ENCODE peak calls at places on chromosomes 12 and 14, in ten cellular contexts. One of them, this sample, is unnamed.

GRCh38 chr12:108768591-108769500 is 37.5 kb upstream of the CORO1C start:
- DNase-seq in GOT3: no peak
- DNase-seq in posterior cingulate gyrus: no peak
- DNase-seq in NCI-H2081: no peak
- DNase-seq in nucleus accumbens: no peak
- DNase-seq in stimulated activated CD8-positive, alpha-beta memory T cell treated with anti-CD3 and anti-CD28 coated beads, Interleukin-15, amount 100 ng/mL, for 24 hours: no peak
- DNase-seq in HT1080: no peak
- DNase-seq in AG20443: peak; percentile 34
- DNase-seq in GF-D8: no peak
- DNase-seq in HuH-7: peak; percentile 74
- DNase-seq in this sample: no peak

GRCh38 chr12:109393437-109394345 is 46.0 kb downstream of the MYO1H start:
- DNase-seq in GOT3: no peak
- DNase-seq in posterior cingulate gyrus: no peak
- DNase-seq in NCI-H2081: peak; percentile 55
- DNase-seq in nucleus accumbens: peak; percentile 17
- DNase-seq in stimulated activated CD8-positive, alpha-beta memory T cell treated with anti-CD3 and anti-CD28 coated beads, Interleukin-15, amount 100 ng/mL, for 24 hours: no peak
- DNase-seq in HT1080: peak; percentile 36
- DNase-seq in AG20443: peak; percentile 88
- DNase-seq in GF-D8: no peak
- DNase-seq in HuH-7: peak; percentile 65
- DNase-seq in this sample: peak; percentile 43

GRCh38 chr14:105909046-105909827 is 382.9 kb downstream of the TMEM121 start:
- DNase-seq in GOT3: no peak
- DNase-seq in posterior cingulate gyrus: no peak
- DNase-seq in NCI-H2081: no peak
- DNase-seq in nucleus accumbens: no peak
- DNase-seq in stimulated activated CD8-positive, alpha-beta memory T cell treated with anti-CD3 and anti-CD28 coated beads, Interleukin-15, amount 100 ng/mL, for 24 hours: no peak
- DNase-seq in HT1080: no peak
- DNase-seq in AG20443: no peak
- DNase-seq in GF-D8: no peak
- DNase-seq in HuH-7: no peak
- DNase-seq in this sample: no peak

GRCh38 chr12:12543959-12544358 is 18.7 kb downstream of the DUSP16 start:
- DNase-seq in GOT3: no peak
- DNase-seq in posterior cingulate gyrus: no peak
- DNase-seq in NCI-H2081: no peak
- DNase-seq in nucleus accumbens: no peak
- DNase-seq in stimulated activated CD8-positive, alpha-beta memory T cell treated with anti-CD3 and anti-CD28 coated beads, Interleukin-15, amount 100 ng/mL, for 24 hours: no peak
- DNase-seq in HT1080: no peak
- DNase-seq in AG20443: no peak
- DNase-seq in GF-D8: no peak
- DNase-seq in HuH-7: no peak
- DNase-seq in this sample: no peak

GRCh38 chr12:59030415-59030814 is 110.1 kb upstream of the LRIG3 start:
- DNase-seq in GOT3: no peak
- DNase-seq in posterior cingulate gyrus: no peak
- DNase-seq in NCI-H2081: peak; percentile 26
- DNase-seq in nucleus accumbens: no peak
- DNase-seq in stimulated activated CD8-positive, alpha-beta memory T cell treated with anti-CD3 and anti-CD28 coated beads, Interleukin-15, amount 100 ng/mL, for 24 hours: no peak
- DNase-seq in HT1080: no peak
- DNase-seq in AG20443: no peak
- DNase-seq in GF-D8: no peak
- DNase-seq in HuH-7: no peak
- DNase-seq in this sample: no peak

GRCh38 chr12:102484732-102485069 is 4.3 kb upstream of the IGF1 start:
- DNase-seq in GOT3: no peak
- DNase-seq in posterior cingulate gyrus: no peak
- DNase-seq in NCI-H2081: no peak
- DNase-seq in nucleus accumbens: no peak
- DNase-seq in stimulated activated CD8-positive, alpha-beta memory T cell treated with anti-CD3 and anti-CD28 coated beads, Interleukin-15, amount 100 ng/mL, for 24 hours: no peak
- DNase-seq in HT1080: no peak
- DNase-seq in AG20443: no peak
- DNase-seq in GF-D8: no peak
- DNase-seq in HuH-7: no peak
- DNase-seq in this sample: no peak

GRCh38 chr12:46473634-46474201 is 101.1 kb upstream of the SLC38A2 start:
- DNase-seq in GOT3: no peak
- DNase-seq in posterior cingulate gyrus: no peak
- DNase-seq in NCI-H2081: peak; percentile 72
- DNase-seq in nucleus accumbens: peak; percentile 0
- DNase-seq in stimulated activated CD8-positive, alpha-beta memory T cell treated with anti-CD3 and anti-CD28 coated beads, Interleukin-15, amount 100 ng/mL, for 24 hours: no peak
- DNase-seq in HT1080: peak; percentile 90
- DNase-seq in AG20443: peak; percentile 89
- DNase-seq in GF-D8: peak; percentile 76
- DNase-seq in HuH-7: peak; percentile 48
- DNase-seq in this sample: peak; percentile 88

GRCh38 chr12:47408171-47408871 is 297.5 kb downstream of the RPAP3 start:
- DNase-seq in GOT3: no peak
- DNase-seq in posterior cingulate gyrus: no peak
- DNase-seq in NCI-H2081: peak; percentile 42
- DNase-seq in nucleus accumbens: no peak
- DNase-seq in stimulated activated CD8-positive, alpha-beta memory T cell treated with anti-CD3 and anti-CD28 coated beads, Interleukin-15, amount 100 ng/mL, for 24 hours: no peak
- DNase-seq in HT1080: peak; percentile 52
- DNase-seq in AG20443: no peak
- DNase-seq in GF-D8: no peak
- DNase-seq in HuH-7: peak; percentile 47
- DNase-seq in this sample: peak; percentile 38

GRCh38 chr12:31298510-31298904 is 27.4 kb downstream of the SINHCAF start:
- DNase-seq in GOT3: no peak
- DNase-seq in posterior cingulate gyrus: no peak
- DNase-seq in NCI-H2081: no peak
- DNase-seq in nucleus accumbens: no peak
- DNase-seq in stimulated activated CD8-positive, alpha-beta memory T cell treated with anti-CD3 and anti-CD28 coated beads, Interleukin-15, amount 100 ng/mL, for 24 hours: no peak
- DNase-seq in HT1080: no peak
- DNase-seq in AG20443: no peak
- DNase-seq in GF-D8: no peak
- DNase-seq in HuH-7: no peak
- DNase-seq in this sample: no peak